ENCODE peak calls at places on chromosomes 6 and 20, in six cellular contexts. V, F, K, H, X and A are unnamed samples. For H3K36me3, the result is how much of the 10 kb centered on the place peaks cover.

GRCh38 chr6:109787312-109787711 is 96.2 kb downstream of the FIG4 start:
- DNase-seq in V (no peak), F (no peak), K (no peak), H (no peak), X (no peak), A (no peak)

GRCh38 chr20:5642155-5642981 is 107.8 kb upstream of the SHLD1 start:
- DNase-seq in V (no peak), F (peak), K (no peak), H (peak), X (peak), A (no peak)

GRCh38 chr6:138455746-138456392 is 43.4 kb downstream of the NHSL1 start:
- DNase-seq in V (no peak), F (no peak), K (peak), H (peak), X (no peak), A (no peak)

GRCh38 chr6:91278416-91278815 is 691.5 kb upstream of the MAP3K7 start:
- DNase-seq in V (no peak), F (no peak), K (no peak), H (no peak), X (no peak), A (no peak)

GRCh38 chr6:112503210-112503609 is 156.1 kb downstream of the RFPL4B start:
- DNase-seq in V (no peak), F (no peak), K (no peak), H (peak), X (no peak), A (no peak)

GRCh38 chr6:122495612-122496011 is 24.0 kb upstream of the SERINC1 start:
- DNase-seq in V (no peak), F (no peak), K (no peak), H (no peak), X (no peak), A (peak)

GRCh38 chr6:29964904-29965872 is 22.9 kb downstream of the HLA-A start:
- DNase-seq in V (peak), F (peak), K (peak), H (peak), X (peak), A (peak)

GRCh38 chr20:49593441-49594142 is 25.7 kb upstream of the PTGIS start:
- DNase-seq in V (no peak), F (no peak), K (no peak), H (no peak), X (no peak), A (peak)

GRCh38 chr6:75843401-75843800 is 94.4 kb downstream of the MYO6 start:
- DNase-seq in V (no peak), F (no peak), K (no peak), H (no peak), X (no peak), A (no peak)

GRCh38 chr20:54123587-54124180 is 50.1 kb downstream of the CYP24A1 start:
- DNase-seq in V (no peak), F (peak), K (peak), H (peak), X (no peak), A (no peak)

GRCh38 chr20:52049001-52049731 is 142.4 kb downstream of the ZFP64 start:
- DNase-seq in V (no peak), F (no peak), K (no peak), H (peak), X (no peak), A (no peak)

GRCh38 chr6:132734694-132735236 is 20.9 kb upstream of the VNN1 start:
- DNase-seq in V (no peak), F (no peak), K (peak), H (no peak), X (no peak), A (no peak)

GRCh38 chr6:145483191-145483996 is 251.9 kb downstream of the EPM2A start:
- DNase-seq in V (no peak), F (no peak), K (peak), H (peak), X (no peak), A (no peak)

GRCh38 chr6:106556368-106556960 is 72.8 kb downstream of the RTN4IP1 start:
- DNase-seq in V (no peak), F (no peak), K (no peak), H (peak), X (no peak), A (no peak)
- H3K36me3 ChIP-seq in V (under half), F (under half), K (under half), H (under half), X (under half), A (half or more)

DNA sequence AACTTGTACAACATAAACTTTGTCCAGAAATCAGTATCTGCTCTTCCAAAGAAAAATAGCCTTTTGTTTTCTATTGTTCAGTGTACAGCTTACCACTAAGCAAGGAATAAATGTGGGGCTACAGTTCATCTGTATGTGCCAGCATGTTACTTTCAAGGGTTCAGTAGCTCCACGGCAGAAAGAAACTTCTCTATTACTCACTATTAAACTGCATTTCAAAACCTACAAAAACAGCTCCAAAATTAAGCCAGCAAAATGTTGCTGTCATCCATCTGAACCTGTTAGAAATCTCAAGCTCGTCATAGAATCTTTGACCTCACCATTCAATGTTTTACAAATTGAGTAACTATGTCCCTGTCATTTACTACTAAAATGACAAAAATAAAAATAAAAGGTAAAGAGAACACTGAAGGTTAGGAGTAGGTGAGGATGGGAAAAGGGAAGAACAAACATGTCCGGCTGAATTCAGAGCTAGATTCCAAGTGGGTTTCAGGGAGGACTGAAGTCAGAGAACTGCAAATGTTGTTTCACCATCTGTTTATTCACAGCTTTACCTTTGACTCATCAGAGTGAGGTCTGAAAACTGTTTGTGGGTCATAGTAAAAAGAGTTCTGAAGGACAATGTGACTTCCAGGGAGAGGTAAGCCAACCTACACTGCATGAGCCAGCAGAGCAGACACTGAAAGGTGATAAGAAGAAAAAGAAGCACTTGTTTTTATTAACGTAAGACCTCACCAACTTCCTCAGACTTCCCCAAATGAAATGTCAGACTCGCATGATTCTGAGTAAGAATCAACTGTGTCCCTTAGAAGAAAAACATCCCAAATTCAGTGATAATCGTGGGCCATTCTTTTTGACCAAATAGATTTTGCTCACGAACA is 62.0 kb downstream of the ATXN1 start:
- DNase-seq in V (no peak), F (no peak), K (no peak), H (peak), X (no peak), A (no peak)
- H3K27ac ChIP-seq in V (peak), F (peak), K (no peak), H (peak), X (no peak), A (no peak)

GRCh38 chr20:38293490-38294333 is 10.2 kb upstream of the BPI start:
- DNase-seq in V (no peak), F (no peak), K (no peak), H (peak), X (no peak), A (no peak)

GRCh38 chr20:38294334-38294592 is 9.7 kb upstream of the BPI start:
- DNase-seq in V (no peak), F (no peak), K (no peak), H (no peak), X (no peak), A (no peak)

GRCh38 chr20:38291961-38292360 is 12.0 kb upstream of the BPI start:
- DNase-seq in V (no peak), F (no peak), K (no peak), H (no peak), X (no peak), A (no peak)

GRCh38 chr20:38290829-38291581 is 13.0 kb upstream of the BPI start:
- DNase-seq in V (no peak), F (no peak), K (no peak), H (peak), X (peak), A (peak)

DNA sequence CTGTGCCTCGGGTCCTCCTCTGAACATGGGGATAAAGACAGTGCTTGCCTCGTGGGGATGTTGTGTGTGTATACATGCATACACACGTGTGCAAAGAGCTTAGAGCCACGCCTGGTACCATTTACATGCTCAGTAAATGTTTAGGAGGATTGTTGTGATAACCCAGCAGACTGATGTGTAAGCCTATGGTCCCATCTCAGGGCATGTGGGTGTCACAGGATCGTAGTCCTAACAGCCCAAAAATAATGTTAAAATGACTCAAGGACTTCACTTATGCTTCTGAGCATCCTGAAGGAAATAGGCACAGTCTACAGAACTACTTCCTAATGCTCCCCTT is 12.4 kb upstream of the BPI start:
- DNase-seq in V (no peak), F (no peak), K (no peak), H (no peak), X (no peak), A (no peak)
- TF ChIP-seq CTCF in V (no peak), F (no peak), K (no peak), H (no peak), X (no peak), A (peak)

GRCh38 chr6:41570270-41570615 is 24.1 kb downstream of the FOXP4 start:
- DNase-seq in V (no peak), F (no peak), K (no peak), H (no peak), X (no peak), A (no peak)

GRCh38 chr6:41566961-41567360 is 20.8 kb downstream of the FOXP4 start:
- DNase-seq in V (no peak), F (no peak), K (no peak), H (no peak), X (no peak), A (no peak)

GRCh38 chr6:41568202-41568584 is 22.0 kb downstream of the FOXP4 start:
- DNase-seq in V (no peak), F (no peak), K (no peak), H (no peak), X (no peak), A (no peak)

GRCh38 chr6:41571066-41571780 is 25.0 kb downstream of the FOXP4 start:
- DNase-seq in V (no peak), F (no peak), K (no peak), H (no peak), X (no peak), A (no peak)

DNA sequence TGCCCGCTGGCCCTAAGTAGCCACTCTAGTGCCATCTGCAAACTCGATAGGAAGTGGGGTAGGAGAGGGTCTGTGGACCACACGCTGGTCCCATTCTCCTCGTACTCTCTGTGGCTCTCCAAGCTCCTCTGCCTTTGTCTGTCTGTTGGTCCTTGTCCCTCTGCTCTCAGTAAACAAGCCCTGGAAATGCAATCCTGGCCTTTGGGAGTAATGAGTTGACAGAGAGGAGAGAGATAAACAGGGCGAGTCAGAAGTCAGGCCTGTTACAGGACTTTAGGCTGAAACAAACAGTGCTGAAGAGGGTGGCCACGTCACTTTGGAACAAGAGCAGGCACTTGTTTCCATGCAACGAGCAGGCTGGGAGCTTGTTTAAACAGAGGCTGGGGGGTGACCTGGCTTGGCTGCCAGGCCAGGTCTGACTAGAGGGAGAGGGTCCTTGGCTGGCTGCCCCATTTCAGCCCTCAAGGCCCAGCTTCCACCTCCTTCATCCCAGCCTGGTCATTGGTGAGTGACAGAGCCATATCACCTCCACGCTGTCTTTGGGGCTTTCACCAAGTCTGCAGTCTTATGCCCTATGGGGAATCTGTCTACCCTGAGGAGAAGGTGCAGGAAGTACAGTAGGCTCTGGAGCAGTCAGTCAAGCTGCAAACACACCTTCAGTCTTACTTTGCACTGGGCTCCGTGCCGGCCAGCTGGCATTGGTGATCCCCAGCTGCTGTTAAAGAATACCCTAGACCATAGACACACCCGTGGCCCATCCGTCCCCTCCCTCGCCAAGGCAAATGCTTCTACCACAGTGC is 22.6 kb downstream of the FOXP4 start:
- DNase-seq in V (no peak), F (no peak), K (no peak), H (no peak), X (peak), A (no peak)
- H3K36me3 ChIP-seq in V (under half), F (under half), K (under half), H (under half), X (under half), A (half or more)

GRCh38 chr20:57432874-57433491 is 41.8 kb downstream of the RBM38 start:
- DNase-seq in V (peak), F (peak), K (no peak), H (no peak), X (peak), A (peak)
- H3K27ac ChIP-seq in V (peak), F (peak), K (peak), H (no peak), X (peak), A (no peak)